ENCODE peak calls at places on chromosomes 16 and 17, in four cellular contexts. O, K, H and B are unnamed samples.

GRCh38 chr16:14303182-14303618 is 232.1 kb downstream of the MRTFB start:
- DNase-seq in O (no peak), K (peak), H (no peak), B (peak)

GRCh38 chr17:28379814-28380571 is 8.5 kb downstream of the SARM1 start:
- DNase-seq in O (no peak), K (no peak), H (no peak), B (no peak)

GRCh38 chr16:79980650-79981521 is 380.3 kb upstream of the MAF start:
- DNase-seq in O (no peak), K (peak), H (no peak), B (no peak)

GRCh38 chr16:15765880-15766279 is 90.9 kb downstream of the MYH11 start:
- DNase-seq in O (peak), K (peak), H (no peak), B (peak)

GRCh38 chr17:8518346-8518745 is 82.7 kb downstream of the NDEL1 start:
- DNase-seq in O (no peak), K (no peak), H (no peak), B (no peak)

GRCh38 chr16:65658339-65659275 is 536.7 kb upstream of the CDH11 start:
- DNase-seq in O (no peak), K (no peak), H (peak), B (no peak)

GRCh38 chr17:77373298-77374169 is 232.8 kb downstream of the SEC14L1 start:
- DNase-seq in O (peak), K (peak), H (no peak), B (peak)

GRCh38 chr17:39845052-39845976 is 18.8 kb downstream of the IKZF3 start:
- DNase-seq in O (no peak), K (no peak), H (no peak), B (no peak)

GRCh38 chr17:77303620-77304019 is 162.9 kb downstream of the SEC14L1 start:
- DNase-seq in O (no peak), K (no peak), H (no peak), B (no peak)

GRCh38 chr16:85716680-85717038 is 27.9 kb upstream of the GINS2 start:
- DNase-seq in O (no peak), K (no peak), H (no peak), B (no peak)

GRCh38 chr16:88784074-88784855 is 755 bp downstream of the PIEZO1 start:
- DNase-seq in O (peak), K (peak), H (no peak), B (peak)

GRCh38 chr16:53433930-53434435 is 288 bp upstream of the RBL2 start:
- DNase-seq in O (peak), K (no peak), H (peak), B (no peak)

GRCh38 chr16:53465606-53466290 is 31.5 kb downstream of the RBL2 start:
- DNase-seq in O (no peak), K (no peak), H (peak), B (no peak)

GRCh38 chr17:74742153-74742515 is 5.1 kb downstream of the RAB37 start:
- DNase-seq in O (no peak), K (no peak), H (no peak), B (no peak)

DNA sequence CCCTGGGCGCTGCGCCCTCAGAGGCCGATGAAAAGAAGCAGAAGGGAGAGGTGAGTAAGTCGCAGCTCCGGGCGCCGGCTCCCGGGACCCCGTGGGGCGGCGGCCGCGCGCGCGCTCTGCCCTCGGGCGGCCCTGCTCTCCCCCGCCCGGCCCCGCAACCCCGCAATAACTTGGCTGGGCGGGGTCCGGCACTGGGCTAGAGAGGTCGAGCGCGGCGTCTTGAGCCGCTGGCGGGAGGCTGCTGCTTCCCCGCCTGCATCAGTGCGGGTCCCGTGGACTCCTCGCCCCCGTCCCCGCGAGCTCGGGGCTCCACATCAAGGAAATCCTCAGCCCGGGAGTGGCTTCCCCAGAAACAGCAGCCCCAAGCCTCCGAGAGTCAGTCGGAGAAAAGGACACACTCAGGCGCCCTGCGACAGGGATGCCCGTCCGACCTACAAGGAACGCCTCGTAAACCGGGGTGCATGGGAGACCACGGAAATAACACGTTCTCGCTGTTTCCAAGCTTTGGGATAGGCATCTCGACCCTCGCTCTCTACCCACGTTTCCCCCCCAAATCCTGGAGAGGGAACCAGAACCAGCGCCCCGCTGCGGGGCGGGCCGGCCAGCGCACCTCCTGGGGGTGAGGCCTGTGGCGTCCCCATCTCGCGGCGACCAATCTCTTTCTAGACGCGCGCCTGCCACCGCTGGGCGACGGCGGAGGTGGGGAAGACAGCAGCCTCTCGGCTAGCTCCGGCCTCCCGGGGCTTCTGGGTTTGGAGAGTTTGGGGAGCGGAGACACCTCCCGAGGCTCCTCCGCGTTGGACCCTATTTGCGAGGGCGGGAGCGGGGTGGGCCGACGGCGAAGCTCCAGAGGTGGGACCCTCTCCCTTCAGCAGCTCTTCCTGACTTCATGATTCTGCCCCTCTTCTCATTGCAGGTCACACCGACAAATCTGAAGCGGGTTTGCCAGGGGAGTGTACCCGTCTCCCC is 809 bp upstream of the ABHD15 start:
- DNase-seq in O (peak), K (peak), H (no peak), B (peak)
- TF ChIP-seq CTCF in O (no peak), K (peak), H (peak), B (no peak)

DNA sequence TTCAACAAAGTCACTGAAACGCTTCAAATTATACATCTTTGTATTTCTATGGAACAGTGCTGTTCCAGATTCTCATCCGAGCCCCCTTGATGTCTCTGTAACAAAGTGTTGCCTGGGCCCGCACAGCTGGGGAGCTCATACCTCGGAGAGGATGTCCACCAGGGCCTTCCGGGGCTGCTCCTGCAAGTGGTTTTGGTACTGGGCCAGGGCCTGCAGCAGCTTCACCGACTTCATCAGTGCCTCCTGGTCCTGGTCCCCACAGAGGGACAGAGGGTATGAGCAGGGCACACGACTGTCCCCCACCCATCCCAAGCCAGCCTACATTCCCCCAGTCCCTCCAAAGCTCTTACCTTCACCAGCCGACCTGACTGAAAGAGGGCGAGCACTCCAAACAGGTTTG is 1.5 kb downstream of the MYBBP1A start:
- DNase-seq in O (no peak), K (no peak), H (no peak), B (peak)
- H3K4me3 ChIP-seq in O (no peak), K (no peak), H (peak), B (no peak)

GRCh38 chr17:66537518-66537917 is 235.1 kb downstream of the PRKCA start:
- DNase-seq in O (no peak), K (no peak), H (no peak), B (no peak)

GRCh38 chr17:66538776-66539175 is 236.4 kb downstream of the PRKCA start:
- DNase-seq in O (no peak), K (no peak), H (no peak), B (no peak)

GRCh38 chr17:66531826-66532439 is 229.5 kb downstream of the PRKCA start:
- DNase-seq in O (no peak), K (no peak), H (no peak), B (no peak)

GRCh38 chr17:66535611-66536010 is 233.2 kb downstream of the PRKCA start:
- DNase-seq in O (no peak), K (no peak), H (no peak), B (no peak)

DNA sequence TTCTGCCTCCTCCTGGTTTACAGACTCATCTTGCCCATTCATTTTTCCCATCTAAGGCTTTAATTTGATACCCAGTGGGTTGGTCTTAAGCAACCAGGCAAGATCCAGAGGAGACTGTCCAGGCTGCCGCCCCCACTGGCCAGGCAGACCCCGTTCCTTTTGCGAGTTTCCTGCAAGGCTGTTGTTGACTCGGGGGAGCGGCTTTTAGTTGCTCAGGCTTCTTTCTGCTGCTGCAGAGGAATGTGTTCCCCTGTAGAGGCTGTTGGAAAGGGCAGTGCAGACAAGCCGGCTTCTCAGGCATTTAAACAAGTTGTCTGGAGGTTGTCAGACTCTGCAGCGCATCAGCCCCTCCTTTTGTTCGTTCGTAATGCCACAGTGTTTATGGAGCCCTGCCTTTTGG is 231.2 kb downstream of the PRKCA start:
- DNase-seq in O (no peak), K (peak), H (peak), B (no peak)
- H3K27ac ChIP-seq in O (no peak), K (peak), H (peak), B (no peak)

GRCh38 chr16:69260506-69260905 is 50.6 kb upstream of the VPS4A start:
- DNase-seq in O (no peak), K (no peak), H (no peak), B (no peak)

GRCh38 chr16:69260019-69260418 is 51.1 kb upstream of the VPS4A start:
- DNase-seq in O (no peak), K (no peak), H (no peak), B (no peak)
- TF ChIP-seq CTCF in O (no peak), K (no peak), H (no peak), B (no peak)

DNA sequence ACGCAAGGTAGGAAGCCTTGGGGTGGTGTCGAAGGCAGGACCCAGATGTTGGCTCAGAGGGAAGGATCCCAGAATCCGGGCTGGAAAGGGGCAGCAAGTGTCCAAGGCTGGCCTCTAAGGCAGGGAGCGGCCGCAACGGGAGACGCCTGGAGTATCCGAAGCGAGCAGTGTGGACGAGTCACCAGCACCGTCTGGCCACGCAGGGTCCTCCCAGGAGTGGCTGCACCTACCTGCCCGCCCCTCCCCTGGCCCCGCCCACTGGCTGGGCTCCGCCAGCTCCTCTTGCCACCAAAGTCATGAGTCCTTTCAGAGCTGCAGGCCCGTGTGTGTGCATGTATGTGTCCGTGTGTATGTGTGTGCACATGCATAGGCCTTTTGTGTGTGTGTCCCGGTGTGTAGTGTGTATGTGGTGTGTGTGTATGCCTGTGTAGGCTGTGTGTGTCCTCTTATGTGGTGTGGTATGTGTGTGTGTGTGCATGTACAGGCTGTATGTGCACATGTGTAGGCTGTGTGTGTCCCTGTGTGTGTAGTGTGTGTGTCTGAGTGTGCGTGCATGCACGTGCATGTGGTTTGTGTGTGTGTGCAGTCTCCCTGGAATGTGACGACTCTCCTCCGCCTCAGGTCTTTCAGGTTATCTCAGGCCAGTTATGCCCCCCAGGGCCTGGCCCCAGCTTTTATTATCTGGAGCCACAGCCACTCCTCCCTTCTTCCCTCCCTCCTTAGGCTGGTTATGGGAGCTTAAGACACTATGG is at the start of gene PRSS8:
- DNase-seq in O (no peak), K (peak), H (no peak), B (peak)
- H3K4me3 ChIP-seq in O (peak), K (peak), H (no peak), B (peak)